ENCODE peak calls at places on chromosome 17, in six cellular contexts. P is WERI-Rb-1; T is CD8-positive, alpha-beta T cell; N is retina; K is chondrocyte; X is EL. C is an unnamed sample.

GRCh38 chr17:74466785-74467158 is 338 bp downstream of the CD300A start:
- DNase-seq in P (no peak), T (no peak), N (no peak), K (peak; percentile 83), X (no peak), C (no peak)

GRCh38 chr17:73952498-73953205 is 250.8 kb upstream of the RPL38 start:
- DNase-seq in P (peak; percentile 95), T (no peak), N (peak; percentile 85), K (peak; percentile 83), X (no peak), C (no peak)

GRCh38 chr17:49022391-49022941 is 25.3 kb downstream of the IGF2BP1 start:
- DNase-seq in P (no peak), T (no peak), N (peak; percentile 60), K (no peak), X (peak; percentile 90), C (peak; percentile 72)

GRCh38 chr17:10224592-10225195 is 26.3 kb upstream of the GAS7 start:
- DNase-seq in P (no peak), T (no peak), N (no peak), K (peak; percentile 42), X (no peak), C (no peak)

GRCh38 chr17:4555863-4556646 is 871 bp upstream of the MYBBP1A start:
- DNase-seq in P (no peak), T (no peak), N (no peak), K (no peak), X (no peak), C (no peak)

GRCh38 chr17:31674305-31674704 is 184.7 kb downstream of the COPRS start:
- DNase-seq in P (no peak), T (no peak), N (no peak), K (no peak), X (peak; percentile 89), C (no peak)

GRCh38 chr17:63932008-63932561 is at the start of gene CD79B:
- DNase-seq in P (no peak), T (no peak), N (no peak), K (no peak), X (no peak), C (no peak)

GRCh38 chr17:69640073-69640472 is 225.6 kb downstream of the MAP2K6 start:
- DNase-seq in P (no peak), T (no peak), N (no peak), K (no peak), X (no peak), C (no peak)

GRCh38 chr17:17993366-17993765 is 20.7 kb downstream of the DRC3 start:
- DNase-seq in P (no peak), T (no peak), N (no peak), K (no peak), X (peak; percentile 25), C (no peak)

C was measured in endothelial cell of umbilical vein.